ENCODE peak calls at places on chromosomes 11 and 22, in five cellular contexts. R is A549, J is HepG2, E is H1, T is K562. S is an unnamed sample.

GRCh38 chr22:39247379-39247778 is 2.6 kb upstream of the PDGFB start:
- DNase-seq in R (no peak), J (no peak), E (no peak), T (no peak), S (no peak)

GRCh38 chr11:14254533-14255530 is 104.2 kb downstream of the RRAS2 start:
- DNase-seq in R (no peak), J (no peak), E (no peak), T (no peak), S (no peak)

GRCh38 chr22:47779474-47779873 is 1017.0 kb downstream of the TBC1D22A start:
- DNase-seq in R (no peak), J (no peak), E (no peak), T (peak), S (no peak)

GRCh38 chr11:46277623-46278386 is at the start of gene CREB3L1:
- DNase-seq in R (no peak), J (no peak), E (no peak), T (peak), S (no peak)

GRCh38 chr11:112785717-112786116 is 175.5 kb upstream of the NCAM1 start:
- DNase-seq in R (no peak), J (no peak), E (no peak), T (no peak), S (peak)

GRCh38 chr22:24727218-24727851 is 47.2 kb downstream of the PIWIL3 start:
- DNase-seq in R (peak), J (peak), E (no peak), T (peak), S (peak)

GRCh38 chr22:43425976-43426785 is 14.4 kb downstream of the MPPED1 start:
- DNase-seq in R (no peak), J (no peak), E (no peak), T (no peak), S (no peak)

GRCh38 chr11:37905707-37906417 is 1307.8 kb upstream of the RAG2 start:
- DNase-seq in R (no peak), J (no peak), E (no peak), T (no peak), S (no peak)

GRCh38 chr11:36500315-36500721 is 9.8 kb downstream of the TRAF6 start:
- DNase-seq in R (peak), J (no peak), E (no peak), T (no peak), S (peak)

GRCh38 chr22:50569041-50569459 is 6.3 kb upstream of the SYCE3 start:
- DNase-seq in R (no peak), J (peak), E (no peak), T (no peak), S (no peak)

GRCh38 chr22:26541167-26541819 is 29.0 kb upstream of the TFIP11 start:
- DNase-seq in R (no peak), J (no peak), E (no peak), T (no peak), S (no peak)

GRCh38 chr11:33665666-33666065 is 35.0 kb downstream of the C11orf91 start:
- DNase-seq in R (no peak), J (no peak), E (no peak), T (no peak), S (no peak)

GRCh38 chr22:35191412-35191811 is 65.9 kb upstream of the HMGXB4 start:
- DNase-seq in R (no peak), J (peak), E (no peak), T (no peak), S (peak)

GRCh38 chr22:45546333-45547015 is 43.8 kb downstream of the FBLN1 start:
- DNase-seq in R (no peak), J (no peak), E (no peak), T (no peak), S (no peak)

GRCh38 chr11:95937358-95937757 is 13.5 kb upstream of the MTMR2 start:
- DNase-seq in R (no peak), J (peak), E (no peak), T (no peak), S (no peak)

GRCh38 chr11:27646051-27646818 is 54.0 kb downstream of the BDNF start:
- DNase-seq in R (no peak), J (no peak), E (no peak), T (no peak), S (peak)

GRCh38 chr22:23549198-23549595 is 30.9 kb downstream of the IGLL1 start:
- DNase-seq in R (no peak), J (no peak), E (no peak), T (no peak), S (no peak)

GRCh38 chr11:77154381-77155081 is 26.5 kb downstream of the MYO7A start:
- DNase-seq in R (no peak), J (no peak), E (no peak), T (no peak), S (no peak)

GRCh38 chr11:117220568-117220967 is 11.3 kb downstream of the PCSK7 start:
- DNase-seq in R (no peak), J (no peak), E (no peak), T (no peak), S (no peak)

GRCh38 chr11:823441-824291 is 4.1 kb upstream of the CRACR2B start:
- DNase-seq in R (no peak), J (no peak), E (no peak), T (no peak), S (no peak)

GRCh38 chr11:59112494-59112893 is 5.5 kb downstream of the FAM111B start:
- DNase-seq in R (no peak), J (no peak), E (no peak), T (no peak), S (peak)
- TF ChIP-seq MAFK in R (no peak), J (no peak), E (no peak), T (no peak), S (no peak)

DNA sequence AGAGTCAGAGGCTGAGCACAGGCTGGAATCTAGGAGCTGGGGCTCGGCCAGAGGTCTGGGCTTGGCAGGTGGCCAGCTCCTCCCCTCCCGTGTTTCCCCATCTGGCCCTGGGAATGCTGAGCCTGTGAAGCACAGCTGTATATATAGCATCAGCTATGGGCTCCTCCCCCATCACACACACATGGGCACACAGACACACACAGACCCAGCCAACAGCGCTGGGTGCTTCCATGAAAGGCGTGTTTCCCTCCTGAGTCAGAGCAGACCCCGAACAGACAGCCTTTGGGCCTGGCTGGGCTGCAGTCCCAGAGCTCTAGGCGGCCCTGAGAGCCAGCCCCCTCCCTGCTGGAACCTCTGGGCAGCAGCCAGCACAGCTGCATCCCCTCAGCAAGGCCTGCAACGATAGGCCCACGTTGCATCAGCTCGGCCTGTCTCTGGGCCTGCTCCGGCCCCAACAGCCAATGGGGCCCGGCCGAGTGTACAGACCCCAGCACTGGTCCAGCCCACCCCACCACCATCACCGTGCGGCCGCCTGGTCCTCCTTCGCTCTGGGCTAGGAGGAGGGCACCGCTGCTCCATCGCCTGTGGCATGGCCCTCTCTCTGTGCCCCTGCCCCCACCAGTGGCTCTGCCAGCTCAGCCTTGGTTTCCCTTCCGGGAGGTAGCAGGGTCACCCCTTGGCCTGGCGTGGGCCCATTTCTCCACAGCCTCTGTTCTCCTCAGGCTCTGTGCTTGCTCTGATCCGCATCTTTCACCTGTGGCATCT is 7.6 kb upstream of the SERPINH1 start:
- DNase-seq in R (no peak), J (peak), E (no peak), T (peak), S (peak)
- TF ChIP-seq MAFK in R (no peak), J (no peak), E (no peak), T (no peak), S (no peak)

DNA sequence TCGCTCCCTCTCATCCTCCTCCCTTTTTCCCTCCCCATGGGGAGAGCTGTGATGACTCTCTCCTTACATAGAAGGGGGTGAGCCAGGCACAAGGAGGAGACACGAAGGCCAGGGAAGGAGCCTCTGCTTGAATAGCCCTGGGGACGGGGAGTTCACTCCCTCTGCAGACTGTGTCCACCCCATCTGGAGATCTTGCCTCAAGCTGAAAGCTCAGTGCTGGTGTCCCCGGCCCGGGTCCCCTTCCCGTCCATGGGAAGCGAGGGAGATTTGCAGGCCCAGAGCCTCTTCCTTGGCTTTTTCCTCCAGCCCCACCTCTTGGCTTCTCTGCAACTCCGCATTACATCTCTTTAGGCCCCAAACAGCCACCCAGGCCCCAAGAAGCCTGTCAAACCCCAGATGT is 32.2 kb downstream of the LINC01488 start:
- DNase-seq in R (no peak), J (no peak), E (no peak), T (no peak), S (no peak)
- TF ChIP-seq MAFK in R (no peak), J (no peak), E (no peak), T (no peak), S (no peak)

GRCh38 chr11:124865181-124865901 is at the start of gene ROBO3:
- DNase-seq in R (no peak), J (no peak), E (no peak), T (no peak), S (no peak)

GRCh38 chr11:124864892-124865180 is 396 bp upstream of the ROBO3 start:
- DNase-seq in R (no peak), J (no peak), E (no peak), T (no peak), S (no peak)

GRCh38 chr11:124867700-124868099 is 2.5 kb downstream of the ROBO3 start:
- DNase-seq in R (peak), J (peak), E (no peak), T (peak), S (peak)

GRCh38 chr11:124864176-124864891 is 898 bp upstream of the ROBO3 start:
- DNase-seq in R (no peak), J (no peak), E (no peak), T (no peak), S (no peak)

GRCh38 chr11:124865902-124866851 is 945 bp downstream of the ROBO3 start:
- DNase-seq in R (peak), J (no peak), E (no peak), T (peak), S (peak)
- TF ChIP-seq MAFK in R (no peak), J (no peak), E (no peak), T (no peak), S (no peak)

DNA sequence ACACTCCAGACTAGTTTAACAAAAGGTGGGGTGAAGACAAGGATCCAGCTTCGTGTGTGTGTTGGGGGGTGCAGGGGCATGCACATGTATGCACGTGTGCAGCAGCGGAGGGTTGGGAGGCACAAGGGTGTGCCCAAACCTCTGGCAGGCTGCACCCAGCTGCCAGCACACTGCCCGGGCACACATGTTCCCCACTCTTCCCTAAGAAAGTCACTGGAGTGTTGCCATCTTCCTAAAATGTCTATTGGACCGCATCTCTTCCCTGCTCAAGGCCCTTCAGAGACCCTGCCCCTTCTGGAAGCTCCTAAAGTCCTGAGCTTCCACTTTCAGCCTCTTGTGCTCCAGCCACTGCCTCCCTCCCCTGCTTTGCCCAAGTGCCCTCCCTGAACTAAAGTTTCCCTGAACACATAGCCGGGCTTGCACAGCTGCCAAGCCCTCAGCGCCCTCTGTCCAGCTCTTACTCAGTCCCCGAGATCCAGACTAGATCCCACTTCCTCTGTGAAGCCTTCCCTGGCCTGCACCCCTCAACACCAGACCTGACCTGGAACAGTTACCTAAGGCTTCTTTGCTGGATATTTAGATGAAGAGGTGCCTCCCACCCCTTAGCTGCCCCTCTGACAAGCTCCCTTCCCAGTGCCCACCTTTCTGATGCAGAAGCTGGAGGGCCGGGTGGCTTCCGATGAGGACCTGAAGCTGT is 6.0 kb downstream of the CFL1 start:
- DNase-seq in R (no peak), J (no peak), E (no peak), T (no peak), S (no peak)
- TF ChIP-seq MAFK in R (no peak), J (no peak), E (no peak), T (no peak), S (no peak)

DNA sequence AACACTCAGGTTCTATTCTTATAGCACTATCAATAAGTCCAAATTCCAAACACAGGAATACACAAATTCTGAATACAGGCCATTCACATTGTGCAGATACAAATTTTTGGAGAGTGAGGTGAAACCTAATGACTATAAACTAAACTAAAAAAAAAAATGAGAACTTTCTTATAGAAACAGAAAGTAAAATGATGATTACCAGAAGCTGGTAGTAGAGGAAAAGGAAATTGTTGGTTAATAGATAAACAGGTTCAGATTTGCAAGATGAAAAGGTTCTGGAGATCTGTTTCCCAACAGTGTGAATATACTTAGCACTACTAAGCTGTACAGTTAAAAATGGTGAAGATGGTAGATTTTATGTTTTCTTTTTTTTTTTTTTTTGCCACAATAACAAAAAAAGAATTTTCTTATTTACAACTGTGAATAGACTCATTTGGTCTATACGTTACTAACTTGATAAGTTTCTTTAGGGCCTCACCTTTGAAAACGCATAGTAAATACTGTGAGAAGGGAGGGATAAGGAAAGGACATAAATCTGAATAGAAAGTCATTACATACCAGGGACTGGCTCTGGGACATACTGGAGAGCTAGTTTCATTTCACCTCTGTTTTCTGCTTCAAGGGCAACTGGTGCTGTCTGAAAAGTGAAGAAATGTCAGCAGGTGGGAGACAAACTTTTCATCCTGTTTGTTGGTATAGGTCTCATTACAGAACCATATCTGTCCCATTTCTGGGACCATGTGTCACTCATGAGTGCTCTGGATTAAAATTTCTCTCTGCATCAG is 14.2 kb upstream of the CCDC89 start:
- DNase-seq in R (no peak), J (no peak), E (no peak), T (no peak), S (no peak)
- TF ChIP-seq MAFK in R (no peak), J (no peak), E (no peak), T (no peak), S (no peak)

GRCh38 chr11:110148775-110149744 is 55.9 kb downstream of the ZC3H12C start:
- DNase-seq in R (peak), J (no peak), E (no peak), T (peak), S (peak)
- TF ChIP-seq MAFK in R (no peak), J (no peak), E (no peak), T (no peak), S (no peak)

GRCh38 chr11:119284344-119285157 is 32.4 kb downstream of the MCAM start:
- DNase-seq in R (peak), J (peak), E (no peak), T (no peak), S (peak)
- TF ChIP-seq MAFK in R (no peak), J (no peak), E (no peak), T (no peak), S (no peak)